ENCODE peak calls at places on chromosomes 13 and 19, in seven cellular contexts. One of them, this sample, is unnamed. For H3K27me3 and H3K79me2, the result is how much of the 10 kb centered on the place peaks cover.

GRCh38 chr13:52968074-52968700 is 60.4 kb upstream of the OLFM4 start:
- DNase-seq in SK-N-SH: peak
- DNase-seq in fibroblast of lung: peak
- DNase-seq in PC-3: peak
- DNase-seq in GM23248: peak
- DNase-seq in mesendoderm: peak
- DNase-seq in PC-9: peak
- DNase-seq in this sample: peak

GRCh38 chr19:2072757-2073551 is 21.9 kb upstream of the MKNK2 start:
- DNase-seq in SK-N-SH: peak
- DNase-seq in fibroblast of lung: no peak
- DNase-seq in PC-3: no peak
- DNase-seq in GM23248: no peak
- DNase-seq in mesendoderm: no peak
- DNase-seq in PC-9: no peak
- DNase-seq in this sample: no peak

GRCh38 chr13:101523732-101524131 is 71.3 kb downstream of the ITGBL1 start:
- DNase-seq in SK-N-SH: no peak
- DNase-seq in fibroblast of lung: peak
- DNase-seq in PC-3: peak
- DNase-seq in GM23248: peak
- DNase-seq in mesendoderm: no peak
- DNase-seq in PC-9: no peak
- DNase-seq in this sample: no peak

GRCh38 chr19:5001547-5002131 is 32.7 kb downstream of the KDM4B start:
- DNase-seq in SK-N-SH: peak
- DNase-seq in fibroblast of lung: peak
- DNase-seq in PC-3: peak
- DNase-seq in GM23248: peak
- DNase-seq in mesendoderm: peak
- DNase-seq in PC-9: peak
- DNase-seq in this sample: peak

GRCh38 chr19:39771751-39772150 is 6.9 kb upstream of the LEUTX start:
- DNase-seq in SK-N-SH: no peak
- DNase-seq in fibroblast of lung: no peak
- DNase-seq in PC-3: no peak
- DNase-seq in GM23248: no peak
- DNase-seq in mesendoderm: peak
- DNase-seq in PC-9: no peak
- DNase-seq in this sample: no peak

GRCh38 chr13:25659091-25659502 is 287.3 kb downstream of the ATP8A2 start:
- DNase-seq in SK-N-SH: no peak
- DNase-seq in fibroblast of lung: peak
- DNase-seq in PC-3: peak
- DNase-seq in GM23248: no peak
- DNase-seq in mesendoderm: peak
- DNase-seq in PC-9: no peak
- DNase-seq in this sample: no peak

GRCh38 chr13:22040810-22041364 is 370.0 kb downstream of the FGF9 start:
- DNase-seq in SK-N-SH: no peak
- DNase-seq in fibroblast of lung: no peak
- DNase-seq in PC-3: no peak
- DNase-seq in GM23248: no peak
- DNase-seq in mesendoderm: peak
- DNase-seq in PC-9: no peak
- DNase-seq in this sample: peak

GRCh38 chr19:48746738-48747575 is at the start of gene IZUMO1:
- DNase-seq in SK-N-SH: peak
- DNase-seq in fibroblast of lung: peak
- DNase-seq in PC-3: no peak
- DNase-seq in GM23248: peak
- DNase-seq in mesendoderm: peak
- DNase-seq in PC-9: peak
- DNase-seq in this sample: peak

GRCh38 chr19:48837081-48837524 is 812 bp upstream of the HSD17B14 start:
- DNase-seq in SK-N-SH: peak
- DNase-seq in fibroblast of lung: peak
- DNase-seq in PC-3: peak
- DNase-seq in GM23248: peak
- DNase-seq in mesendoderm: peak
- DNase-seq in PC-9: peak
- DNase-seq in this sample: peak

GRCh38 chr13:25882732-25883357 is 169.0 kb downstream of the SHISA2 start:
- DNase-seq in SK-N-SH: peak
- DNase-seq in fibroblast of lung: no peak
- DNase-seq in PC-3: no peak
- DNase-seq in GM23248: no peak
- DNase-seq in mesendoderm: peak
- DNase-seq in PC-9: no peak
- DNase-seq in this sample: no peak

GRCh38 chr13:60230593-60230992 is 66.9 kb upstream of the DIAPH3 start:
- DNase-seq in SK-N-SH: peak
- DNase-seq in fibroblast of lung: peak
- DNase-seq in PC-3: no peak
- DNase-seq in GM23248: peak
- DNase-seq in mesendoderm: peak
- DNase-seq in PC-9: no peak
- DNase-seq in this sample: no peak

GRCh38 chr13:76993021-76993420 is 1.1 kb downstream of the CLN5 start:
- DNase-seq in SK-N-SH: no peak
- DNase-seq in fibroblast of lung: no peak
- DNase-seq in PC-3: peak
- DNase-seq in GM23248: peak
- DNase-seq in mesendoderm: no peak
- DNase-seq in PC-9: no peak
- DNase-seq in this sample: no peak

GRCh38 chr13:43428545-43429287 is 358.1 kb downstream of the ENOX1 start:
- DNase-seq in SK-N-SH: no peak
- DNase-seq in fibroblast of lung: no peak
- DNase-seq in PC-3: no peak
- DNase-seq in GM23248: no peak
- DNase-seq in mesendoderm: peak
- DNase-seq in PC-9: no peak
- DNase-seq in this sample: peak

GRCh38 chr13:114282143-114282685 is 813 bp downstream of the UPF3A start:
- DNase-seq in SK-N-SH: peak
- DNase-seq in fibroblast of lung: peak
- DNase-seq in PC-3: peak
- DNase-seq in GM23248: peak
- DNase-seq in mesendoderm: no peak
- DNase-seq in PC-9: peak
- DNase-seq in this sample: peak

GRCh38 chr13:113302940-113303339 is 5.9 kb downstream of the LAMP1 start:
- DNase-seq in SK-N-SH: no peak
- DNase-seq in fibroblast of lung: no peak
- DNase-seq in PC-3: no peak
- DNase-seq in GM23248: no peak
- DNase-seq in mesendoderm: no peak
- DNase-seq in PC-9: no peak
- DNase-seq in this sample: no peak

GRCh38 chr13:100235311-100235901 is 146.5 kb downstream of the PCCA start:
- DNase-seq in SK-N-SH: peak
- DNase-seq in fibroblast of lung: peak
- DNase-seq in PC-3: peak
- DNase-seq in GM23248: peak
- DNase-seq in mesendoderm: peak
- DNase-seq in PC-9: peak
- DNase-seq in this sample: peak

GRCh38 chr19:5060591-5061339 is 91.9 kb downstream of the KDM4B start:
- DNase-seq in SK-N-SH: no peak
- DNase-seq in fibroblast of lung: no peak
- DNase-seq in PC-3: no peak
- DNase-seq in GM23248: no peak
- DNase-seq in mesendoderm: no peak
- DNase-seq in PC-9: no peak
- DNase-seq in this sample: no peak

GRCh38 chr19:47315125-47315821 is 5.6 kb downstream of the C5AR1 start:
- DNase-seq in SK-N-SH: no peak
- DNase-seq in fibroblast of lung: peak
- DNase-seq in PC-3: peak
- DNase-seq in GM23248: peak
- DNase-seq in mesendoderm: peak
- DNase-seq in PC-9: peak
- DNase-seq in this sample: peak

GRCh38 chr13:47897411-47898050 is 103.5 kb downstream of the SUCLA2 start:
- DNase-seq in SK-N-SH: no peak
- DNase-seq in fibroblast of lung: no peak
- DNase-seq in PC-3: peak
- DNase-seq in GM23248: peak
- DNase-seq in mesendoderm: peak
- DNase-seq in PC-9: peak
- DNase-seq in this sample: peak

GRCh38 chr13:33678906-33679657 is 138.9 kb upstream of the RFC3 start:
- DNase-seq in SK-N-SH: no peak
- DNase-seq in fibroblast of lung: peak
- DNase-seq in PC-3: peak
- DNase-seq in GM23248: peak
- DNase-seq in mesendoderm: peak
- DNase-seq in PC-9: peak
- DNase-seq in this sample: peak

GRCh38 chr13:75145926-75146325 is 336.0 kb downstream of the TBC1D4 start:
- DNase-seq in SK-N-SH: no peak
- DNase-seq in fibroblast of lung: peak
- DNase-seq in PC-3: no peak
- DNase-seq in GM23248: no peak
- DNase-seq in mesendoderm: no peak
- DNase-seq in PC-9: no peak
- DNase-seq in this sample: no peak

GRCh38 chr13:78192721-78193120 is 274.1 kb upstream of the EDNRB start:
- DNase-seq in SK-N-SH: no peak
- DNase-seq in fibroblast of lung: peak
- DNase-seq in PC-3: peak
- DNase-seq in GM23248: peak
- DNase-seq in mesendoderm: no peak
- DNase-seq in PC-9: no peak
- DNase-seq in this sample: no peak

GRCh38 chr13:101649490-101650126 is 197.1 kb downstream of the ITGBL1 start:
- DNase-seq in SK-N-SH: no peak
- DNase-seq in fibroblast of lung: peak
- DNase-seq in PC-3: peak
- DNase-seq in GM23248: peak
- DNase-seq in mesendoderm: no peak
- DNase-seq in PC-9: peak
- DNase-seq in this sample: no peak

GRCh38 chr19:18109363-18109730 is 11.8 kb downstream of the MAST3 start:
- DNase-seq in SK-N-SH: no peak
- DNase-seq in fibroblast of lung: no peak
- DNase-seq in PC-3: no peak
- DNase-seq in GM23248: no peak
- DNase-seq in mesendoderm: no peak
- DNase-seq in PC-9: no peak
- DNase-seq in this sample: no peak

GRCh38 chr13:109395014-109395413 is 391.4 kb downstream of the IRS2 start:
- DNase-seq in SK-N-SH: no peak
- DNase-seq in fibroblast of lung: no peak
- DNase-seq in PC-3: no peak
- DNase-seq in GM23248: no peak
- DNase-seq in mesendoderm: no peak
- DNase-seq in PC-9: no peak
- DNase-seq in this sample: no peak
- H3K27me3 ChIP-seq in SK-N-SH: under half
- H3K27me3 ChIP-seq in fibroblast of lung: under half
- H3K27me3 ChIP-seq in PC-3: under half
- H3K27me3 ChIP-seq in GM23248: under half
- H3K27me3 ChIP-seq in mesendoderm: under half
- H3K27me3 ChIP-seq in PC-9: under half
- H3K27me3 ChIP-seq in this sample: under half

DNA sequence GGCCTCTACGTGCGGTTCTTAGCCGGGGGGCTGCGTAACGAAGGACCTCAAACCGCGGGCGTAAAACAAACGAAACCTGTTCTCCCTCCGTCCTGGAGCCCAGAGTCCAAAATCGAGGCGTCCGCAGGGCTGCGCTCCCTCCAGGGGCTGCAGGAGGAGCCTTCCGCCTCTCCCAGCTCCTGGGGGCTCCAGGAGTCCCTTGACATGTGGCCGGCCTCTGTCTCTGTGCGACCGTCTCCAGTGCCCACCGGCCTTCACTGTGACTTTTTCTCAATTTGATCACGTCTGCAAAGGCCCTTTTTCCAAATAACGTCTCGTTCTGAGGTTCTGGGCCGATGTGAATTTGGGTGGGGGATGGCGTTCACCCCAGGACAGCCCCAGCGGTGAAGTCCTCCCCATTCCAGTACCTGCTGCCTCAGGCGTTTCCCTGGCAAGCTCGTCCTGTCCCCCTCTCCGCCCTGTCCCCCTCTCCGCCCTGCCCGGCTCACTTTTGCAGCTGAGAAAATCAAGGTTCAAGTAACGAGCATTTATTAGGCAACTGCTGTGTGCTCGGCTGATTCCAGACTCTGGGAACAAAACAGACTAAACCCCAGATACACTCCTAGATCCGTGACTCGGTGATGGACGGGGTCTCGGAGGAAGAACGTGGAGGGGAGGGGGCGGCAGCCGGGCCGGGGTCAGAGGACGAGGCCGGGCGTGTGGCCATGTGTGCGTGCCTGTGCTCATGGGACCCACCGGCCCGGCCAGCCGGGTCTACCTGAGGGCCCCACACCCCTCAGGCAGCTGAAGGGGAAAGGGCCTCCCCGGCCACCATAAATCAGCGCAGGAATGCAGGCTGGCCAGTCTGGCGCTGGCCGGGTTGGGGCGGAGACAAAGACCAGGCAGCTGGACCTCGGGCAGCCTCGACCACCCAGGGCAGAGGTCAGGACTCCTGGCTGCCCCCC is 28.1 kb upstream of the WDR18 start:
- DNase-seq in SK-N-SH: no peak
- DNase-seq in fibroblast of lung: no peak
- DNase-seq in PC-3: no peak
- DNase-seq in GM23248: no peak
- DNase-seq in mesendoderm: peak
- DNase-seq in PC-9: peak
- DNase-seq in this sample: no peak
- H3K79me2 ChIP-seq in SK-N-SH: under half
- H3K79me2 ChIP-seq in fibroblast of lung: under half
- H3K79me2 ChIP-seq in PC-3: under half
- H3K79me2 ChIP-seq in GM23248: half or more
- H3K79me2 ChIP-seq in mesendoderm: under half
- H3K79me2 ChIP-seq in PC-9: under half
- H3K79me2 ChIP-seq in this sample: under half

GRCh38 chr19:35509861-35510625 is 3.4 kb downstream of the DMKN start:
- DNase-seq in SK-N-SH: peak
- DNase-seq in fibroblast of lung: peak
- DNase-seq in PC-3: peak
- DNase-seq in GM23248: peak
- DNase-seq in mesendoderm: peak
- DNase-seq in PC-9: peak
- DNase-seq in this sample: peak
- H3K27me3 ChIP-seq in SK-N-SH: half or more
- H3K27me3 ChIP-seq in fibroblast of lung: under half
- H3K27me3 ChIP-seq in PC-3: under half
- H3K27me3 ChIP-seq in GM23248: under half
- H3K27me3 ChIP-seq in mesendoderm: under half
- H3K27me3 ChIP-seq in PC-9: under half
- H3K27me3 ChIP-seq in this sample: under half

DNA sequence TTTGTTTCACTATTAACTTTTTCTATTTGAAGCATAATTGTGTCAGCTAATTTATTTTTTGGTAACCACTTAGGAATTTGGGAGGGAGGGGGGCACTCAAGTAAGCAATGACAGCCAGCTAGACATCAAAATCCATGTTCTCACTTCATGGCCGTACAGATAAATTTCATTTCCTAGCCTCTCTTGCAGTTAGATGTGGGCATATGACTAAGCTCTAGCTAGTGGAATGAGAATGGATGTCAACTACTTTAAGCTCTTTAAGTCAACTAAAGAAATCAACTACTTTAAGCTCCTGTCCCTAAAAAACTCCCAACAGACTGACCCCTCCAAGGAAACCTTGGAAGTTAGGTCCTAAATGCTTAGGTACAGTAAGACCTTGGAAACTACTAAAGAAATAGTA is 92.0 kb downstream of the KCNRG start:
- DNase-seq in SK-N-SH: no peak
- DNase-seq in fibroblast of lung: peak
- DNase-seq in PC-3: no peak
- DNase-seq in GM23248: no peak
- DNase-seq in mesendoderm: no peak
- DNase-seq in PC-9: no peak
- DNase-seq in this sample: peak
- H3K79me2 ChIP-seq in SK-N-SH: under half
- H3K79me2 ChIP-seq in fibroblast of lung: under half
- H3K79me2 ChIP-seq in PC-3: under half
- H3K79me2 ChIP-seq in GM23248: half or more
- H3K79me2 ChIP-seq in mesendoderm: under half
- H3K79me2 ChIP-seq in PC-9: under half
- H3K79me2 ChIP-seq in this sample: under half